ENCODE peak calls at places on chromosomes 5 and 9, in eight cellular contexts. One of them, this sample, is unnamed.

GRCh38 chr9:106980551-106981101 is 117.7 kb downstream of the ZNF462 start:
- DNase-seq in PC-3: peak; percentile 29
- DNase-seq in PC-9: no peak
- DNase-seq in right atrium auricular region: no peak
- DNase-seq in brain microvascular endothelial cell: peak; percentile 29
- DNase-seq in H9: no peak
- DNase-seq in uterus: no peak
- DNase-seq in CD8-positive, alpha-beta T cell: no peak
- DNase-seq in this sample: no peak

GRCh38 chr5:53069626-53070025 is 39.9 kb downstream of the MOCS2 start:
- DNase-seq in PC-3: peak; percentile 88
- DNase-seq in PC-9: no peak
- DNase-seq in right atrium auricular region: no peak
- DNase-seq in brain microvascular endothelial cell: peak; percentile 95
- DNase-seq in H9: no peak
- DNase-seq in uterus: no peak
- DNase-seq in CD8-positive, alpha-beta T cell: no peak
- DNase-seq in this sample: no peak

GRCh38 chr9:119818726-119819435 is 449.6 kb upstream of the BRINP1 start:
- DNase-seq in PC-3: no peak
- DNase-seq in PC-9: no peak
- DNase-seq in right atrium auricular region: no peak
- DNase-seq in brain microvascular endothelial cell: no peak
- DNase-seq in H9: no peak
- DNase-seq in uterus: no peak
- DNase-seq in CD8-positive, alpha-beta T cell: no peak
- DNase-seq in this sample: no peak

GRCh38 chr5:54217826-54218503 is 92.4 kb downstream of the ARL15 start:
- DNase-seq in PC-3: peak; percentile 70
- DNase-seq in PC-9: peak; percentile 2
- DNase-seq in right atrium auricular region: no peak
- DNase-seq in brain microvascular endothelial cell: peak; percentile 65
- DNase-seq in H9: no peak
- DNase-seq in uterus: peak; percentile 46
- DNase-seq in CD8-positive, alpha-beta T cell: no peak
- DNase-seq in this sample: no peak

GRCh38 chr9:129567842-129568559 is 52.9 kb downstream of the C9orf50 start:
- DNase-seq in PC-3: peak; percentile 44
- DNase-seq in PC-9: peak; percentile 82
- DNase-seq in right atrium auricular region: no peak
- DNase-seq in brain microvascular endothelial cell: no peak
- DNase-seq in H9: peak; percentile 86
- DNase-seq in uterus: no peak
- DNase-seq in CD8-positive, alpha-beta T cell: no peak
- DNase-seq in this sample: no peak

GRCh38 chr9:1231998-1232919 is 182.1 kb downstream of the DMRT2 start:
- DNase-seq in PC-3: peak; percentile 83
- DNase-seq in PC-9: no peak
- DNase-seq in right atrium auricular region: peak; percentile 81
- DNase-seq in brain microvascular endothelial cell: peak; percentile 60
- DNase-seq in H9: no peak
- DNase-seq in uterus: peak; percentile 61
- DNase-seq in CD8-positive, alpha-beta T cell: no peak
- DNase-seq in this sample: no peak

GRCh38 chr5:63125862-63126261 is 547.2 kb downstream of the LRRC70 start:
- DNase-seq in PC-3: peak; percentile 56
- DNase-seq in PC-9: no peak
- DNase-seq in right atrium auricular region: no peak
- DNase-seq in brain microvascular endothelial cell: peak; percentile 70
- DNase-seq in H9: no peak
- DNase-seq in uterus: no peak
- DNase-seq in CD8-positive, alpha-beta T cell: no peak
- DNase-seq in this sample: no peak

GRCh38 chr5:66958126-66958983 is 238.2 kb downstream of the CD180 start:
- DNase-seq in PC-3: peak; percentile 17
- DNase-seq in PC-9: no peak
- DNase-seq in right atrium auricular region: no peak
- DNase-seq in brain microvascular endothelial cell: peak; percentile 55
- DNase-seq in H9: no peak
- DNase-seq in uterus: peak; percentile 27
- DNase-seq in CD8-positive, alpha-beta T cell: no peak
- DNase-seq in this sample: no peak

GRCh38 chr9:83503881-83504280 is 34.3 kb downstream of the FRMD3 start:
- DNase-seq in PC-3: no peak
- DNase-seq in PC-9: no peak
- DNase-seq in right atrium auricular region: no peak
- DNase-seq in brain microvascular endothelial cell: no peak
- DNase-seq in H9: no peak
- DNase-seq in uterus: no peak
- DNase-seq in CD8-positive, alpha-beta T cell: no peak
- DNase-seq in this sample: no peak

GRCh38 chr9:112064871-112065270 is 110.2 kb downstream of the SUSD1 start:
- DNase-seq in PC-3: no peak
- DNase-seq in PC-9: no peak
- DNase-seq in right atrium auricular region: no peak
- DNase-seq in brain microvascular endothelial cell: no peak
- DNase-seq in H9: no peak
- DNase-seq in uterus: no peak
- DNase-seq in CD8-positive, alpha-beta T cell: no peak
- DNase-seq in this sample: no peak

GRCh38 chr5:44952376-44952775 is 143.6 kb downstream of the MRPS30 start:
- DNase-seq in PC-3: peak; percentile 74
- DNase-seq in PC-9: peak; percentile 35
- DNase-seq in right atrium auricular region: no peak
- DNase-seq in brain microvascular endothelial cell: peak; percentile 12
- DNase-seq in H9: no peak
- DNase-seq in uterus: no peak
- DNase-seq in CD8-positive, alpha-beta T cell: no peak
- DNase-seq in this sample: no peak

GRCh38 chr5:172177232-172177631 is 10.8 kb downstream of the STK10 start:
- DNase-seq in PC-3: no peak
- DNase-seq in PC-9: no peak
- DNase-seq in right atrium auricular region: no peak
- DNase-seq in brain microvascular endothelial cell: no peak
- DNase-seq in H9: no peak
- DNase-seq in uterus: no peak
- DNase-seq in CD8-positive, alpha-beta T cell: no peak
- DNase-seq in this sample: no peak

GRCh38 chr9:22103650-22104575 is 94.8 kb upstream of the CDKN2B start:
- DNase-seq in PC-3: peak; percentile 57
- DNase-seq in PC-9: no peak
- DNase-seq in right atrium auricular region: no peak
- DNase-seq in brain microvascular endothelial cell: peak; percentile 89
- DNase-seq in H9: no peak
- DNase-seq in uterus: no peak
- DNase-seq in CD8-positive, alpha-beta T cell: no peak
- DNase-seq in this sample: no peak

GRCh38 chr5:1919209-1919566 is 36.5 kb upstream of the IRX4 start:
- DNase-seq in PC-3: no peak
- DNase-seq in PC-9: no peak
- DNase-seq in right atrium auricular region: no peak
- DNase-seq in brain microvascular endothelial cell: no peak
- DNase-seq in H9: no peak
- DNase-seq in uterus: no peak
- DNase-seq in CD8-positive, alpha-beta T cell: no peak
- DNase-seq in this sample: no peak
- TF ChIP-seq CTCF in PC-3: no peak
- TF ChIP-seq CTCF in PC-9: no peak
- TF ChIP-seq CTCF in right atrium auricular region: no peak
- TF ChIP-seq CTCF in brain microvascular endothelial cell: no peak
- TF ChIP-seq CTCF in H9: no peak
- TF ChIP-seq CTCF in uterus: no peak
- TF ChIP-seq CTCF in CD8-positive, alpha-beta T cell: no peak
- TF ChIP-seq CTCF in this sample: no peak

DNA sequence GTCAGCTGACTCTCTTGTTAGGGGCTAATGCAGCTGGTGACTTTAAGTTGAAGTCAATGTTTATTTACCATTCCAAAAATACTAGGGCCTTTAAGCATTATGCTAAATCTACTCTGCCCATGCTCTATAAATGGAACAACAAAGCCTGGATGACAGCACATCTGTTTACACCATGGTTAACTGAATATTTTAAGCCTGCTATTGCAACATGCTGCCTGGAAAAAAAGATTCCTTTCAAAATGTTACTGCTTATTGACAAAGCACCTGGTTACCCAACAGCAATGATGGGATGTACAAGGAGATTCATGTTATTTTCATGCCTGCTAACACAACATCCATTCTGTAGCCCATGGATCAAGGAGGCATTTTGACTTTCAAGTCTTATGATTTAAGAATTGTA is 309.2 kb downstream of the NTRK2 start:
- DNase-seq in PC-3: no peak
- DNase-seq in PC-9: no peak
- DNase-seq in right atrium auricular region: no peak
- DNase-seq in brain microvascular endothelial cell: no peak
- DNase-seq in H9: no peak
- DNase-seq in uterus: no peak
- DNase-seq in CD8-positive, alpha-beta T cell: no peak
- DNase-seq in this sample: no peak
- H3K27ac ChIP-seq in PC-3: no peak overlapping the region
- H3K27ac ChIP-seq in PC-9: no peak overlapping the region
- H3K27ac ChIP-seq in right atrium auricular region: no peak overlapping the region
- H3K27ac ChIP-seq in brain microvascular endothelial cell: no peak overlapping the region
- H3K27ac ChIP-seq in H9: no peak overlapping the region
- H3K27ac ChIP-seq in uterus: no peak overlapping the region
- H3K27ac ChIP-seq in CD8-positive, alpha-beta T cell: no peak overlapping the region
- H3K27ac ChIP-seq in this sample: no peak overlapping the region

GRCh38 chr9:77946969-77947368 is 84.6 kb downstream of the GNAQ start:
- DNase-seq in PC-3: peak; percentile 5
- DNase-seq in PC-9: peak; percentile 10
- DNase-seq in right atrium auricular region: no peak
- DNase-seq in brain microvascular endothelial cell: no peak
- DNase-seq in H9: no peak
- DNase-seq in uterus: no peak
- DNase-seq in CD8-positive, alpha-beta T cell: no peak
- DNase-seq in this sample: no peak

GRCh38 chr9:77945798-77946197 is 85.8 kb downstream of the GNAQ start:
- DNase-seq in PC-3: no peak
- DNase-seq in PC-9: no peak
- DNase-seq in right atrium auricular region: no peak
- DNase-seq in brain microvascular endothelial cell: peak; percentile 52
- DNase-seq in H9: no peak
- DNase-seq in uterus: no peak
- DNase-seq in CD8-positive, alpha-beta T cell: no peak
- DNase-seq in this sample: no peak

GRCh38 chr9:77943053-77943452 is 88.6 kb downstream of the GNAQ start:
- DNase-seq in PC-3: no peak
- DNase-seq in PC-9: no peak
- DNase-seq in right atrium auricular region: no peak
- DNase-seq in brain microvascular endothelial cell: no peak
- DNase-seq in H9: no peak
- DNase-seq in uterus: no peak
- DNase-seq in CD8-positive, alpha-beta T cell: no peak
- DNase-seq in this sample: no peak

GRCh38 chr9:77939149-77939668 is 92.4 kb downstream of the GNAQ start:
- DNase-seq in PC-3: no peak
- DNase-seq in PC-9: no peak
- DNase-seq in right atrium auricular region: no peak
- DNase-seq in brain microvascular endothelial cell: peak; percentile 24
- DNase-seq in H9: no peak
- DNase-seq in uterus: no peak
- DNase-seq in CD8-positive, alpha-beta T cell: no peak
- DNase-seq in this sample: no peak

GRCh38 chr9:77944556-77945261 is 86.9 kb downstream of the GNAQ start:
- DNase-seq in PC-3: no peak
- DNase-seq in PC-9: no peak
- DNase-seq in right atrium auricular region: no peak
- DNase-seq in brain microvascular endothelial cell: no peak
- DNase-seq in H9: no peak
- DNase-seq in uterus: no peak
- DNase-seq in CD8-positive, alpha-beta T cell: no peak
- DNase-seq in this sample: no peak
- TF ChIP-seq CTCF in PC-3: no peak
- TF ChIP-seq CTCF in PC-9: no peak
- TF ChIP-seq CTCF in right atrium auricular region: no peak
- TF ChIP-seq CTCF in brain microvascular endothelial cell: peak; percentile 15
- TF ChIP-seq CTCF in H9: peak; percentile 47
- TF ChIP-seq CTCF in uterus: no peak
- TF ChIP-seq CTCF in CD8-positive, alpha-beta T cell: no peak
- TF ChIP-seq CTCF in this sample: no peak

GRCh38 chr9:13278368-13279246 is 885 bp downstream of the MPDZ start:
- DNase-seq in PC-3: peak; percentile 14
- DNase-seq in PC-9: peak; percentile 8
- DNase-seq in right atrium auricular region: peak; percentile 73
- DNase-seq in brain microvascular endothelial cell: peak; percentile 87
- DNase-seq in H9: peak; percentile 64
- DNase-seq in uterus: peak; percentile 73
- DNase-seq in CD8-positive, alpha-beta T cell: no peak
- DNase-seq in this sample: peak; percentile 5

GRCh38 chr9:13282998-13283397 is 3.5 kb upstream of the MPDZ start:
- DNase-seq in PC-3: no peak
- DNase-seq in PC-9: no peak
- DNase-seq in right atrium auricular region: no peak
- DNase-seq in brain microvascular endothelial cell: peak; percentile 41
- DNase-seq in H9: no peak
- DNase-seq in uterus: no peak
- DNase-seq in CD8-positive, alpha-beta T cell: no peak
- DNase-seq in this sample: no peak

GRCh38 chr9:13278023-13278367 is 1.5 kb downstream of the MPDZ start:
- DNase-seq in PC-3: no peak
- DNase-seq in PC-9: no peak
- DNase-seq in right atrium auricular region: no peak
- DNase-seq in brain microvascular endothelial cell: peak; percentile 86
- DNase-seq in H9: no peak
- DNase-seq in uterus: no peak
- DNase-seq in CD8-positive, alpha-beta T cell: no peak
- DNase-seq in this sample: no peak

GRCh38 chr9:13281356-13282016 is 2.0 kb upstream of the MPDZ start:
- DNase-seq in PC-3: no peak
- DNase-seq in PC-9: no peak
- DNase-seq in right atrium auricular region: no peak
- DNase-seq in brain microvascular endothelial cell: no peak
- DNase-seq in H9: no peak
- DNase-seq in uterus: no peak
- DNase-seq in CD8-positive, alpha-beta T cell: no peak
- DNase-seq in this sample: no peak

DNA sequence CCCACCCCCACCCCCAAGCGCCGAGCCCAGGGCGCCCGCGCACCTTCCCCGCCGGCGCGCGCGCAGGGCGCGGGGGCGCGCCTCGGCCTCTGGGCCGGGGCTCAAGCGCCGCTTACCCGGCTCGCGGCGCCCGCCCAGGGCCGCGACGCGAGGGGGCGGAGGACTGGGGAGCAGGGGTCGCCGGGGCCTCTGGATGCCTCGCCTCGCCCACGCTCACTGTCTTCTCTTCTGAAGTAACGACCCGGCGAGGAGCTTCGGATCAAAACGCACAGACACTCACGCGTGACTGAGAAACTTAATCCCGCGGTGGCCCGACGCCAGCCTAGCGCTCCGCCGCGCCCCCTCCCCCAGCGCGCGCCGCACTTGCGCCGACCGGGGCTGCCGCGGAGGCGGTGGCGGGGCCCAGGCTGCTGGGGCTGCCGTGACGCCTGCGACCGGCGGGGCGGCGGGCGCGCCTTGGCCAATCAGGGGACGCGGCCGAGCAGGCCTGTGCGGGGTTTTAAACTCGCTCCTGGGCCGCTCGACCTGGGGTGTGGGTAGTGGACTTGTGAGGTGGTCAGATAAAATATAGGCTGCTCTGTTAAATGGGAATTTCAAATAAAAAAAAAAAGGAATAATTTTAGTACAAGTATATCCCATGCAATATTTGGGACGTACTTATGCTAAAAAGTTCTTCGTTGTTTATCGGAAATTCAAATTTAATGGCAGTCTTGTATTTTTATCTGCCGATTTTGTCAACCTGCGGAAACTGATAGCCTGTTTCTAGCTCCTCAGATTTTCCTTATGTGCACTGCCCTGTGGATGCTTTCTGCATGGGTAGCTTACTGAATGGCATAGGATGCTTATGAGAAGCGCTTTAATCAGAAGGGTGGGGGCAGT is at the start of gene MPDZ:
- DNase-seq in PC-3: peak; percentile 48
- DNase-seq in PC-9: peak; percentile 60
- DNase-seq in right atrium auricular region: peak; percentile 67
- DNase-seq in brain microvascular endothelial cell: peak; percentile 77
- DNase-seq in H9: peak; percentile 79
- DNase-seq in uterus: peak; percentile 57
- DNase-seq in CD8-positive, alpha-beta T cell: no peak
- DNase-seq in this sample: peak; percentile 12
- H3K27ac ChIP-seq in PC-3: no peak within 1 kb of the TSS
- H3K27ac ChIP-seq in PC-9: no peak within 1 kb of the TSS
- H3K27ac ChIP-seq in right atrium auricular region: peak within 1 kb of the TSS; percentile 96
- H3K27ac ChIP-seq in brain microvascular endothelial cell: peak within 1 kb of the TSS; percentile 99
- H3K27ac ChIP-seq in H9: no peak within 1 kb of the TSS
- H3K27ac ChIP-seq in uterus: peak within 1 kb of the TSS; percentile 98
- H3K27ac ChIP-seq in CD8-positive, alpha-beta T cell: no peak within 1 kb of the TSS
- H3K27ac ChIP-seq in this sample: peak within 1 kb of the TSS; percentile 92

This sample was measured in thoracic aorta.